ENCODE peak calls at places on chromosomes 13 and 19, in ten cellular contexts. Q is heart right ventricle; H is fibroblast of mammary gland; J is iris pigment epithelial cell; G is retina; I is MV-4-11; E is germinal center; T is activated CD8-positive, alpha-beta memory T cell treated with anti-CD3 and anti-CD28 coated beads, Interleukin-2, amount 50 U/mL, for 4 hours; A is K562; X is RWPE1. D is an unnamed sample.

GRCh38 chr19:40933025-40933424 is 51.0 kb upstream of the CYP2A7 start:
- DNase-seq in G (no peak), H (peak), X (no peak), J (no peak), E (no peak), A (peak), T (no peak), I (no peak), Q (no peak), D (no peak)

GRCh38 chr13:72221276-72221962 is 354.4 kb upstream of the DACH1 start:
- DNase-seq in G (peak), X (peak), H (no peak), T (no peak), Q (no peak), E (no peak), I (no peak), J (peak), A (peak), D (no peak)

GRCh38 chr19:23543351-23543750 is 143.7 kb downstream of the ZNF675 start:
- DNase-seq in G (no peak), Q (no peak), A (no peak), H (no peak), T (no peak), J (no peak), E (no peak), I (no peak), X (no peak), D (no peak)

GRCh38 chr19:4310247-4311121 is 6.1 kb downstream of the FSD1 start:
- DNase-seq in Q (no peak), E (no peak), A (peak), J (no peak), G (no peak), X (peak), T (no peak), H (no peak), I (no peak), D (no peak)

GRCh38 chr19:723247-723646 is 14.5 kb downstream of the PALM start:
- DNase-seq in E (no peak), T (no peak), I (no peak), A (no peak), Q (no peak), X (no peak), H (no peak), G (no peak), J (no peak), D (no peak)

GRCh38 chr19:1281895-1282287 is 3.8 kb upstream of the EFNA2 start:
- DNase-seq in H (no peak), Q (no peak), J (no peak), G (no peak), T (no peak), I (no peak), A (no peak), X (no peak), E (no peak), D (no peak)

GRCh38 chr13:43374621-43375020 is 351.2 kb downstream of the DNAJC15 start:
- DNase-seq in X (no peak), T (no peak), G (no peak), Q (no peak), A (no peak), H (peak), J (peak), I (peak), E (no peak), D (no peak)

GRCh38 chr13:76667551-76667950 is 218.7 kb downstream of the KCTD12 start:
- DNase-seq in H (peak), A (no peak), I (peak), Q (no peak), X (peak), J (peak), T (no peak), E (no peak), G (no peak), D (no peak)

GRCh38 chr13:30354481-30355404 is 47.4 kb upstream of the KATNAL1 start:
- DNase-seq in J (no peak), X (no peak), T (no peak), I (no peak), Q (no peak), H (no peak), A (no peak), E (no peak), G (peak), D (no peak)

GRCh38 chr19:33080761-33081681 is at the start of gene GPATCH1:
- DNase-seq in I (peak), G (peak), A (peak), T (peak), X (peak), J (peak), Q (peak), E (peak), H (peak), D (peak)

GRCh38 chr19:46761418-46761831 is 15.2 kb upstream of the STRN4 start:
- DNase-seq in I (no peak), X (no peak), G (no peak), E (no peak), A (no peak), T (no peak), H (peak), J (peak), Q (no peak), D (no peak)

GRCh38 chr19:7868326-7868670 is 5.9 kb downstream of the PRR36 start:
- DNase-seq in A (no peak), J (no peak), G (no peak), Q (no peak), T (peak), X (no peak), H (peak), I (peak), E (no peak), D (no peak)

GRCh38 chr19:18287836-18288772 is 6.7 kb upstream of the JUND start:
- DNase-seq in Q (no peak), E (no peak), X (no peak), G (peak), J (peak), T (no peak), H (no peak), A (no peak), I (no peak), D (no peak)

GRCh38 chr19:583198-583967 is 6.3 kb upstream of the HCN2 start:
- DNase-seq in H (no peak), I (no peak), J (no peak), T (no peak), A (no peak), E (no peak), Q (no peak), X (no peak), G (no peak), D (no peak)

GRCh38 chr19:43444531-43445340 is 20.7 kb downstream of the LYPD3 start:
- DNase-seq in Q (no peak), H (no peak), E (no peak), G (no peak), X (no peak), J (no peak), T (no peak), I (peak), A (no peak), D (no peak)

GRCh38 chr13:32737679-32738078 is 151.4 kb downstream of the PDS5B start:
- DNase-seq in A (no peak), I (no peak), J (no peak), H (no peak), X (no peak), T (no peak), G (no peak), E (no peak), Q (no peak), D (no peak)

GRCh38 chr19:57992841-57993240 is 9.8 kb downstream of the ZNF606 start:
- DNase-seq in X (no peak), T (no peak), Q (no peak), A (no peak), H (no peak), G (no peak), J (peak), E (no peak), I (no peak), D (no peak)

GRCh38 chr13:36344173-36344572 is 2.0 kb downstream of the SPART start:
- DNase-seq in H (peak), Q (no peak), J (peak), E (no peak), X (peak), A (peak), T (no peak), I (peak), G (no peak), D (no peak)

GRCh38 chr13:112689498-112690241 is at the start of gene ATP11A:
- DNase-seq in X (peak), J (peak), A (peak), G (peak), Q (peak), H (peak), E (peak), T (peak), I (peak), D (peak)

D was measured in effector CD4-positive, alpha-beta T cell.